ENCODE peak calls at places on chromosomes 4 and X, in ten cellular contexts. One of them, this sample, is unnamed.

GRCh38 chr4:185965456-185966384 is 103.2 kb upstream of the TLR3 start:
- DNase-seq in A673: no peak
- DNase-seq in dorsolateral prefrontal cortex: no peak
- DNase-seq in cardiac muscle cell: no peak
- DNase-seq in fibroblast of lung: no peak
- DNase-seq in GM12865: peak; percentile 68
- DNase-seq in ovary: no peak
- DNase-seq in astrocyte of the spinal cord: no peak
- DNase-seq in esophagus squamous epithelium: no peak
- DNase-seq in right lobe of liver: no peak
- DNase-seq in this sample: no peak

GRCh38 chr4:186067757-186068385 is 1.1 kb upstream of the TLR3 start:
- DNase-seq in A673: peak; percentile 75
- DNase-seq in dorsolateral prefrontal cortex: peak; percentile 70
- DNase-seq in cardiac muscle cell: peak; percentile 71
- DNase-seq in fibroblast of lung: peak; percentile 28
- DNase-seq in GM12865: peak; percentile 74
- DNase-seq in ovary: peak; percentile 39
- DNase-seq in astrocyte of the spinal cord: peak; percentile 37
- DNase-seq in esophagus squamous epithelium: peak; percentile 2
- DNase-seq in right lobe of liver: peak; percentile 83
- DNase-seq in this sample: no peak

GRCh38 chr4:19693949-19694597 is 557.6 kb upstream of the SLIT2 start:
- DNase-seq in A673: peak; percentile 6
- DNase-seq in dorsolateral prefrontal cortex: no peak
- DNase-seq in cardiac muscle cell: peak; percentile 35
- DNase-seq in fibroblast of lung: no peak
- DNase-seq in GM12865: no peak
- DNase-seq in ovary: no peak
- DNase-seq in astrocyte of the spinal cord: no peak
- DNase-seq in esophagus squamous epithelium: no peak
- DNase-seq in right lobe of liver: no peak
- DNase-seq in this sample: no peak

GRCh38 chr4:177596035-177596434 is 153.8 kb upstream of the AGA start:
- DNase-seq in A673: peak; percentile 32
- DNase-seq in dorsolateral prefrontal cortex: peak; percentile 12
- DNase-seq in cardiac muscle cell: peak; percentile 67
- DNase-seq in fibroblast of lung: peak; percentile 85
- DNase-seq in GM12865: no peak
- DNase-seq in ovary: no peak
- DNase-seq in astrocyte of the spinal cord: peak; percentile 83
- DNase-seq in esophagus squamous epithelium: no peak
- DNase-seq in right lobe of liver: no peak
- DNase-seq in this sample: peak; percentile 48

GRCh38 chr4:110633358-110634319 is 10.8 kb upstream of the PITX2 start:
- DNase-seq in A673: no peak
- DNase-seq in dorsolateral prefrontal cortex: no peak
- DNase-seq in cardiac muscle cell: no peak
- DNase-seq in fibroblast of lung: no peak
- DNase-seq in GM12865: no peak
- DNase-seq in ovary: no peak
- DNase-seq in astrocyte of the spinal cord: no peak
- DNase-seq in esophagus squamous epithelium: no peak
- DNase-seq in right lobe of liver: no peak
- DNase-seq in this sample: no peak

GRCh38 chr4:100299019-100299418 is 108.8 kb upstream of the DDIT4L start:
- DNase-seq in A673: peak; percentile 33
- DNase-seq in dorsolateral prefrontal cortex: no peak
- DNase-seq in cardiac muscle cell: peak; percentile 95
- DNase-seq in fibroblast of lung: peak; percentile 95
- DNase-seq in GM12865: no peak
- DNase-seq in ovary: peak; percentile 27
- DNase-seq in astrocyte of the spinal cord: peak; percentile 95
- DNase-seq in esophagus squamous epithelium: no peak
- DNase-seq in right lobe of liver: no peak
- DNase-seq in this sample: peak; percentile 67

GRCh38 chr4:162497564-162498167 is 333.9 kb upstream of the FSTL5 start:
- DNase-seq in A673: peak; percentile 57
- DNase-seq in dorsolateral prefrontal cortex: no peak
- DNase-seq in cardiac muscle cell: peak; percentile 65
- DNase-seq in fibroblast of lung: peak; percentile 29
- DNase-seq in GM12865: peak; percentile 36
- DNase-seq in ovary: no peak
- DNase-seq in astrocyte of the spinal cord: peak; percentile 48
- DNase-seq in esophagus squamous epithelium: no peak
- DNase-seq in right lobe of liver: no peak
- DNase-seq in this sample: no peak

GRCh38 chr4:17265653-17266052 is 246.2 kb downstream of the QDPR start:
- DNase-seq in A673: no peak
- DNase-seq in dorsolateral prefrontal cortex: peak; percentile 36
- DNase-seq in cardiac muscle cell: no peak
- DNase-seq in fibroblast of lung: no peak
- DNase-seq in GM12865: no peak
- DNase-seq in ovary: no peak
- DNase-seq in astrocyte of the spinal cord: no peak
- DNase-seq in esophagus squamous epithelium: no peak
- DNase-seq in right lobe of liver: no peak
- DNase-seq in this sample: no peak

GRCh38 chr4:111923786-111924185 is 221.5 kb upstream of the FAM241A start:
- DNase-seq in A673: no peak
- DNase-seq in dorsolateral prefrontal cortex: no peak
- DNase-seq in cardiac muscle cell: no peak
- DNase-seq in fibroblast of lung: peak; percentile 58
- DNase-seq in GM12865: no peak
- DNase-seq in ovary: no peak
- DNase-seq in astrocyte of the spinal cord: peak; percentile 16
- DNase-seq in esophagus squamous epithelium: no peak
- DNase-seq in right lobe of liver: no peak
- DNase-seq in this sample: no peak

GRCh38 chrX:68186552-68187262 is 246.6 kb downstream of the OPHN1 start:
- DNase-seq in A673: no peak
- DNase-seq in dorsolateral prefrontal cortex: no peak
- DNase-seq in cardiac muscle cell: no peak
- DNase-seq in fibroblast of lung: peak; percentile 17
- DNase-seq in GM12865: no peak
- DNase-seq in ovary: no peak
- DNase-seq in astrocyte of the spinal cord: no peak
- DNase-seq in esophagus squamous epithelium: no peak
- DNase-seq in right lobe of liver: no peak
- DNase-seq in this sample: no peak

GRCh38 chrX:30822719-30823118 is 66.3 kb downstream of the TAB3 start:
- DNase-seq in A673: no peak
- DNase-seq in dorsolateral prefrontal cortex: no peak
- DNase-seq in cardiac muscle cell: no peak
- DNase-seq in fibroblast of lung: no peak
- DNase-seq in GM12865: no peak
- DNase-seq in ovary: no peak
- DNase-seq in astrocyte of the spinal cord: no peak
- DNase-seq in esophagus squamous epithelium: no peak
- DNase-seq in right lobe of liver: no peak
- DNase-seq in this sample: no peak

GRCh38 chrX:30824275-30824674 is 64.8 kb downstream of the TAB3 start:
- DNase-seq in A673: no peak
- DNase-seq in dorsolateral prefrontal cortex: no peak
- DNase-seq in cardiac muscle cell: no peak
- DNase-seq in fibroblast of lung: no peak
- DNase-seq in GM12865: no peak
- DNase-seq in ovary: no peak
- DNase-seq in astrocyte of the spinal cord: no peak
- DNase-seq in esophagus squamous epithelium: no peak
- DNase-seq in right lobe of liver: no peak
- DNase-seq in this sample: no peak

GRCh38 chrX:30819080-30819479 is 70.0 kb downstream of the TAB3 start:
- DNase-seq in A673: no peak
- DNase-seq in dorsolateral prefrontal cortex: no peak
- DNase-seq in cardiac muscle cell: no peak
- DNase-seq in fibroblast of lung: no peak
- DNase-seq in GM12865: no peak
- DNase-seq in ovary: no peak
- DNase-seq in astrocyte of the spinal cord: no peak
- DNase-seq in esophagus squamous epithelium: no peak
- DNase-seq in right lobe of liver: no peak
- DNase-seq in this sample: no peak

GRCh38 chrX:30821116-30821515 is 67.9 kb downstream of the TAB3 start:
- DNase-seq in A673: no peak
- DNase-seq in dorsolateral prefrontal cortex: no peak
- DNase-seq in cardiac muscle cell: no peak
- DNase-seq in fibroblast of lung: no peak
- DNase-seq in GM12865: no peak
- DNase-seq in ovary: no peak
- DNase-seq in astrocyte of the spinal cord: no peak
- DNase-seq in esophagus squamous epithelium: no peak
- DNase-seq in right lobe of liver: no peak
- DNase-seq in this sample: no peak

GRCh38 chrX:30822068-30822671 is 66.9 kb downstream of the TAB3 start:
- DNase-seq in A673: no peak
- DNase-seq in dorsolateral prefrontal cortex: no peak
- DNase-seq in cardiac muscle cell: peak; percentile 7
- DNase-seq in fibroblast of lung: no peak
- DNase-seq in GM12865: peak; percentile 53
- DNase-seq in ovary: no peak
- DNase-seq in astrocyte of the spinal cord: no peak
- DNase-seq in esophagus squamous epithelium: no peak
- DNase-seq in right lobe of liver: no peak
- DNase-seq in this sample: no peak
- TF ChIP-seq CTCF in A673: peak; percentile 12
- TF ChIP-seq CTCF in dorsolateral prefrontal cortex: no peak
- TF ChIP-seq CTCF in cardiac muscle cell: no peak
- TF ChIP-seq CTCF in fibroblast of lung: peak; percentile 5
- TF ChIP-seq CTCF in GM12865: no peak
- TF ChIP-seq CTCF in ovary: no peak
- TF ChIP-seq CTCF in astrocyte of the spinal cord: no peak
- TF ChIP-seq CTCF in esophagus squamous epithelium: no peak
- TF ChIP-seq CTCF in right lobe of liver: peak; percentile 13
- TF ChIP-seq CTCF in this sample: peak; percentile 24

GRCh38 chrX:17635231-17635630 is 102.1 kb upstream of the SCML1 start:
- DNase-seq in A673: peak; percentile 59
- DNase-seq in dorsolateral prefrontal cortex: no peak
- DNase-seq in cardiac muscle cell: peak; percentile 28
- DNase-seq in fibroblast of lung: peak; percentile 58
- DNase-seq in GM12865: no peak
- DNase-seq in ovary: no peak
- DNase-seq in astrocyte of the spinal cord: peak; percentile 60
- DNase-seq in esophagus squamous epithelium: no peak
- DNase-seq in right lobe of liver: no peak
- DNase-seq in this sample: peak; percentile 92
- H3K4me3 ChIP-seq in A673: no peak overlapping the region
- H3K4me3 ChIP-seq in dorsolateral prefrontal cortex: no peak overlapping the region
- H3K4me3 ChIP-seq in cardiac muscle cell: no peak overlapping the region
- H3K4me3 ChIP-seq in fibroblast of lung: no peak overlapping the region
- H3K4me3 ChIP-seq in GM12865: no peak overlapping the region
- H3K4me3 ChIP-seq in ovary: no peak overlapping the region
- H3K4me3 ChIP-seq in astrocyte of the spinal cord: no peak overlapping the region
- H3K4me3 ChIP-seq in esophagus squamous epithelium: no peak overlapping the region
- H3K4me3 ChIP-seq in right lobe of liver: no peak overlapping the region
- H3K4me3 ChIP-seq in this sample: peak overlapping the region; percentile 33

DNA sequence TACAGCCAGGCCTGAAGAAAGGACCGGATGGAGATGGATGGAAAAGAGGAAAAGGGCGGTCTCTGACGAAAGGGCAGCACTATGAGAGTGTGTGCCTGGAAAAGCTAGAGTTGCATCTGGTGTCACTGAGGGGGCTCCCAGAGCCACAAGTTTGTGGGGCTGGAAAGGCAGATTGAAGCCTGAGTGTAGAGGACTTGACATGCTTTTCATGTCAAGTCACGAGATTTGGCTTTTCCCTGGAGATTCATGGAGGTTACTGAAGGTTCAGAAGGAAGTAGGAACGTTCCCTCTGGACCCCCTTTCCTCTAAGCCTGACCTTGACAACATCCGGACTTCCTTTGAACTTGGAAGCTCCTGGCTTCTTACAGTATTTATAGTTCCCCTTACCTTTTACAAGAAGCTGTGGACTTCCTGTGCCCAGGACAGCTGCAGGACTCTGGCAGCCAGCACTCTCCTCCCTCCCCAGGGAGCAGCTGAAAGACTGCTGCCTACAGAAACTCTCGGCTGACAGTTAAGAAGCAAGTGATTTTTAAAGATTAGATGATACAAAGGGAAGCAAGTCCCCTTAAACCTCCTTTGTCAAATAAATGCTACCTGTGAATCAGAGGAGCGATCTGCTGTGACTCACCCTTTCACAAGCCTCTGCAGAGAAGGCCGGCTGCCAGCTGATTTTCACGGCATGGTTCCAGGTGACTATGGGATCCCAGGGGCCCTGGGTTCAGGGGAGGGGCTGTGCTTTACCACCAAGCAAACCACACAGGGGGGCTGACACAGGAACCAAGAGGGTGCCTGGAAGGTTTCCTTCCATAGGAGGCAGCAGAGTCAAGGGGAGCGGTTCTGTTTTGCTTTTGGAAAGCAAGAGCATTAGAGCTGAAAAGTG is 72.9 kb upstream of the STIM2 start:
- DNase-seq in A673: peak; percentile 85
- DNase-seq in dorsolateral prefrontal cortex: no peak
- DNase-seq in cardiac muscle cell: peak; percentile 63
- DNase-seq in fibroblast of lung: peak; percentile 85
- DNase-seq in GM12865: peak; percentile 9
- DNase-seq in ovary: no peak
- DNase-seq in astrocyte of the spinal cord: peak; percentile 78
- DNase-seq in esophagus squamous epithelium: no peak
- DNase-seq in right lobe of liver: no peak
- DNase-seq in this sample: peak; percentile 55
- TF ChIP-seq CTCF in A673: peak; percentile 73
- TF ChIP-seq CTCF in dorsolateral prefrontal cortex: peak; percentile 20
- TF ChIP-seq CTCF in cardiac muscle cell: peak; percentile 47
- TF ChIP-seq CTCF in fibroblast of lung: peak; percentile 39
- TF ChIP-seq CTCF in GM12865: peak; percentile 15
- TF ChIP-seq CTCF in ovary: no peak
- TF ChIP-seq CTCF in astrocyte of the spinal cord: peak; percentile 50
- TF ChIP-seq CTCF in esophagus squamous epithelium: no peak
- TF ChIP-seq CTCF in right lobe of liver: peak; percentile 29
- TF ChIP-seq CTCF in this sample: peak; percentile 63

GRCh38 chr4:106893903-106894302 is 142.2 kb downstream of the DKK2 start:
- DNase-seq in A673: no peak
- DNase-seq in dorsolateral prefrontal cortex: no peak
- DNase-seq in cardiac muscle cell: no peak
- DNase-seq in fibroblast of lung: no peak
- DNase-seq in GM12865: no peak
- DNase-seq in ovary: no peak
- DNase-seq in astrocyte of the spinal cord: no peak
- DNase-seq in esophagus squamous epithelium: no peak
- DNase-seq in right lobe of liver: no peak
- DNase-seq in this sample: no peak

GRCh38 chr4:106893395-106893881 is 142.7 kb downstream of the DKK2 start:
- DNase-seq in A673: no peak
- DNase-seq in dorsolateral prefrontal cortex: no peak
- DNase-seq in cardiac muscle cell: no peak
- DNase-seq in fibroblast of lung: no peak
- DNase-seq in GM12865: no peak
- DNase-seq in ovary: no peak
- DNase-seq in astrocyte of the spinal cord: no peak
- DNase-seq in esophagus squamous epithelium: no peak
- DNase-seq in right lobe of liver: no peak
- DNase-seq in this sample: no peak

GRCh38 chr4:106892786-106893185 is 143.3 kb downstream of the DKK2 start:
- DNase-seq in A673: no peak
- DNase-seq in dorsolateral prefrontal cortex: no peak
- DNase-seq in cardiac muscle cell: no peak
- DNase-seq in fibroblast of lung: no peak
- DNase-seq in GM12865: no peak
- DNase-seq in ovary: no peak
- DNase-seq in astrocyte of the spinal cord: no peak
- DNase-seq in esophagus squamous epithelium: no peak
- DNase-seq in right lobe of liver: no peak
- DNase-seq in this sample: no peak

GRCh38 chr4:106898621-106899230 is 137.4 kb downstream of the DKK2 start:
- DNase-seq in A673: peak; percentile 81
- DNase-seq in dorsolateral prefrontal cortex: peak; percentile 34
- DNase-seq in cardiac muscle cell: peak; percentile 66
- DNase-seq in fibroblast of lung: peak; percentile 39
- DNase-seq in GM12865: peak; percentile 59
- DNase-seq in ovary: peak; percentile 15
- DNase-seq in astrocyte of the spinal cord: peak; percentile 70
- DNase-seq in esophagus squamous epithelium: no peak
- DNase-seq in right lobe of liver: peak; percentile 42
- DNase-seq in this sample: peak; percentile 21
- H3K4me3 ChIP-seq in A673: no peak overlapping the region
- H3K4me3 ChIP-seq in dorsolateral prefrontal cortex: no peak overlapping the region
- H3K4me3 ChIP-seq in cardiac muscle cell: no peak overlapping the region
- H3K4me3 ChIP-seq in fibroblast of lung: no peak overlapping the region
- H3K4me3 ChIP-seq in GM12865: no peak overlapping the region
- H3K4me3 ChIP-seq in ovary: no peak overlapping the region
- H3K4me3 ChIP-seq in astrocyte of the spinal cord: no peak overlapping the region
- H3K4me3 ChIP-seq in esophagus squamous epithelium: no peak overlapping the region
- H3K4me3 ChIP-seq in right lobe of liver: no peak overlapping the region
- H3K4me3 ChIP-seq in this sample: no peak overlapping the region